ENCODE peak calls at places on chromosomes 12 and 14, in six cellular contexts. Z is stimulated activated CD8-positive, alpha-beta memory T cell treated with anti-CD3 and anti-CD28 coated beads, Interleukin-2, amount 100 ng/mL, for 48 hours; L is activated T-helper 1 cell treated with Interleukin-2 at 50 U/mL for 16 hours; D is effector CD4-positive, alpha-beta T cell; I is M059J; E is nephron progenitor cell. R is an unnamed sample.

GRCh38 chr12:94033112-94033511 is 115.3 kb upstream of the PLXNC1 start:
- DNase-seq in Z (no peak), L (no peak), D (no peak), I (no peak), E (no peak), R (no peak)

GRCh38 chr14:46840971-46841729 is 189.6 kb upstream of the RPL10L start:
- DNase-seq in Z (no peak), L (no peak), D (no peak), I (peak), E (no peak), R (no peak)

GRCh38 chr12:26935636-26936378 is 2.0 kb downstream of the INTS13 start:
- DNase-seq in Z (no peak), L (no peak), D (no peak), I (no peak), E (no peak), R (no peak)

GRCh38 chr12:69298947-69299346 is 49.2 kb upstream of the LYZ start:
- DNase-seq in Z (no peak), L (no peak), D (no peak), I (no peak), E (no peak), R (no peak)

GRCh38 chr12:75954076-75954475 is 77.5 kb downstream of the PHLDA1 start:
- DNase-seq in Z (no peak), L (no peak), D (no peak), I (peak), E (no peak), R (no peak)

GRCh38 chr12:18320036-18320617 is 58.8 kb downstream of the PIK3C2G start:
- DNase-seq in Z (no peak), L (no peak), D (no peak), I (peak), E (peak), R (no peak)

GRCh38 chr12:21527451-21528180 is 1.5 kb downstream of the SPX start:
- DNase-seq in Z (peak), L (peak), D (peak), I (peak), E (peak), R (peak)

GRCh38 chr14:103118019-103118662 is 5.1 kb upstream of the TNFAIP2 start:
- DNase-seq in Z (no peak), L (no peak), D (no peak), I (no peak), E (no peak), R (no peak)

R was measured in T-helper 22 cell.